ENCODE peak calls at places on chromosomes 12 and 14, in six cellular contexts. L is AG08396; J is posterior cingulate gyrus; C is ovary; N is stimulated activated CD8-positive, alpha-beta memory T cell treated with anti-CD3 and anti-CD28 coated beads, Interleukin-7, amount 100 ng/mL, for 1 hour; H is left ventricle myocardium inferior. E is an unnamed sample.

GRCh38 chr14:56135001-56135400 is 16.8 kb downstream of the PELI2 start:
- DNase-seq in L (no peak), J (no peak), C (no peak), N (no peak), H (no peak), E (no peak)

GRCh38 chr14:105577339-105577861 is 51.0 kb downstream of the TMEM121 start:
- DNase-seq in L (no peak), J (no peak), C (no peak), N (no peak), H (no peak), E (no peak)

GRCh38 chr12:9605490-9605889 is 2.2 kb downstream of the KLRB1 start:
- DNase-seq in L (no peak), J (no peak), C (no peak), N (no peak), H (no peak), E (no peak)

GRCh38 chr12:120115692-120116442 is 686 bp downstream of the RAB35 start:
- DNase-seq in L (peak; percentile 69), J (no peak), C (no peak), N (no peak), H (peak; percentile 30), E (peak; percentile 57)

GRCh38 chr12:132634411-132634990 is 15.9 kb downstream of the P2RX2 start:
- DNase-seq in L (no peak), J (no peak), C (no peak), N (no peak), H (no peak), E (no peak)

GRCh38 chr14:91413547-91414474 is 3.8 kb downstream of the CCDC88C start:
- DNase-seq in L (no peak), J (no peak), C (no peak), N (no peak), H (no peak), E (no peak)

GRCh38 chr14:94113908-94114588 is 3.5 kb downstream of the IFI27 start:
- DNase-seq in L (no peak), J (no peak), C (no peak), N (no peak), H (no peak), E (no peak)

GRCh38 chr12:55717397-55718007 is 1.7 kb downstream of the BLOC1S1 start:
- DNase-seq in L (no peak), J (no peak), C (no peak), N (no peak), H (no peak), E (peak; percentile 91)

GRCh38 chr12:64673490-64674169 is 63.3 kb downstream of the RASSF3 start:
- DNase-seq in L (no peak), J (no peak), C (no peak), N (no peak), H (no peak), E (peak; percentile 28)

GRCh38 chr14:33509454-33509853 is 441.4 kb downstream of the EGLN3 start:
- DNase-seq in L (no peak), J (no peak), C (no peak), N (no peak), H (no peak), E (no peak)

GRCh38 chr14:22882529-22883190 is 362 bp upstream of the REM2 start:
- DNase-seq in L (peak; percentile 79), J (peak; percentile 35), C (no peak), N (no peak), H (no peak), E (no peak)

GRCh38 chr12:31368666-31369361 is 42.9 kb upstream of the SINHCAF start:
- DNase-seq in L (no peak), J (no peak), C (no peak), N (no peak), H (no peak), E (no peak)

GRCh38 chr12:116784238-116784612 is 46.1 kb downstream of the RNFT2 start:
- DNase-seq in L (no peak), J (no peak), C (no peak), N (no peak), H (no peak), E (peak; percentile 12)

GRCh38 chr14:93930989-93931307 is 3.8 kb downstream of the FAM181A start:
- DNase-seq in L (no peak), J (no peak), C (no peak), N (no peak), H (no peak), E (no peak)

GRCh38 chr14:104284107-104284592 is 145.8 kb downstream of the KIF26A start:
- DNase-seq in L (no peak), J (no peak), C (peak; percentile 19), N (no peak), H (peak; percentile 7), E (no peak)

GRCh38 chr12:21788089-21788983 is 13.8 kb upstream of the KCNJ8 start:
- DNase-seq in L (no peak), J (no peak), C (peak; percentile 46), N (no peak), H (no peak), E (no peak)

GRCh38 chr12:85825751-85826150 is 10.5 kb downstream of the RASSF9 start:
- DNase-seq in L (no peak), J (no peak), C (no peak), N (no peak), H (no peak), E (no peak)

GRCh38 chr12:50232206-50232605 is 51.1 kb downstream of the LIMA1 start:
- DNase-seq in L (no peak), J (no peak), C (no peak), N (no peak), H (no peak), E (no peak)

GRCh38 chr14:91980157-91980556 is 32.7 kb upstream of the FBLN5 start:
- DNase-seq in L (peak; percentile 67), J (no peak), C (no peak), N (no peak), H (no peak), E (no peak)

GRCh38 chr12:10214131-10214876 is 1.6 kb downstream of the GABARAPL1 start:
- DNase-seq in L (peak; percentile 34), J (no peak), C (no peak), N (no peak), H (no peak), E (no peak)

GRCh38 chr12:59708059-59708458 is 112.2 kb downstream of the SLC16A7 start:
- DNase-seq in L (peak; percentile 18), J (no peak), C (no peak), N (no peak), H (no peak), E (no peak)

GRCh38 chr12:123478762-123479161 is 20.8 kb downstream of the SNRNP35 start:
- DNase-seq in L (peak; percentile 50), J (peak; percentile 60), C (no peak), N (no peak), H (peak; percentile 72), E (peak; percentile 80)

GRCh38 chr12:90065301-90065801 is 356.7 kb upstream of the ATP2B1 start:
- DNase-seq in L (no peak), J (no peak), C (no peak), N (no peak), H (no peak), E (no peak)

GRCh38 chr12:124920353-124920935 is 6.0 kb upstream of the UBC start:
- DNase-seq in L (no peak), J (no peak), C (no peak), N (no peak), H (no peak), E (no peak)

GRCh38 chr12:11228268-11228879 is 41.1 kb downstream of the PRB3 start:
- DNase-seq in L (peak; percentile 42), J (peak; percentile 19), C (no peak), N (no peak), H (no peak), E (peak; percentile 16)

GRCh38 chr12:48682927-48683326 is 889 bp upstream of the KANSL2 start:
- DNase-seq in L (no peak), J (no peak), C (no peak), N (no peak), H (no peak), E (no peak)

GRCh38 chr12:57175428-57176138 is 28.2 kb upstream of the LRP1-AS start:
- DNase-seq in L (peak; percentile 89), J (peak; percentile 78), C (peak; percentile 90), N (no peak), H (peak; percentile 87), E (peak; percentile 40)

GRCh38 chr12:26274441-26275312 is 79.3 kb downstream of the SSPN start:
- DNase-seq in L (peak; percentile 85), J (peak; percentile 50), C (peak; percentile 83), N (no peak), H (peak; percentile 78), E (peak; percentile 94)

E was measured in MG63.